ENCODE peak calls at places on chromosomes 11 and 22, in seven cellular contexts. V is GM19239; T is GM23248; U is fibroblast of the conjunctiva; C is NCI-H2081; O is stimulated activated CD4-positive, alpha-beta T cell treated with anti-CD3 and anti-CD28 coated beads, Interleukin-15, amount 100 ng/mL, for 1 hour; M is Kasumi-1. K is an unnamed sample.
A peak's percentile ranks its signal among the peaks of the same experiment; 100 is the strongest.

GRCh38 chr11:84887055-84887629 is 740.0 kb downstream of the DLG2 start:
- DNase-seq in V (no peak), T (peak; percentile 62), U (no peak), C (no peak), O (no peak), M (no peak), K (no peak)

GRCh38 chr11:75450826-75451783 is 18.1 kb upstream of the KLHL35 start:
- DNase-seq in V (no peak), T (no peak), U (no peak), C (no peak), O (no peak), M (peak; percentile 2), K (no peak)

GRCh38 chr11:78205691-78206090 is 17.0 kb downstream of the USP35 start:
- DNase-seq in V (no peak), T (no peak), U (no peak), C (no peak), O (no peak), M (no peak), K (no peak)

GRCh38 chr22:20642668-20643179 is 131.2 kb upstream of the SERPIND1 start:
- DNase-seq in V (no peak), T (no peak), U (no peak), C (no peak), O (no peak), M (no peak), K (no peak)

GRCh38 chr11:108960498-108960897 is 295.6 kb downstream of the DDX10 start:
- DNase-seq in V (no peak), T (peak; percentile 27), U (no peak), C (no peak), O (no peak), M (no peak), K (no peak)

GRCh38 chr11:59102259-59102765 is 4.7 kb upstream of the FAM111B start:
- DNase-seq in V (peak; percentile 32), T (peak; percentile 62), U (peak; percentile 6), C (peak; percentile 0), O (peak; percentile 16), M (peak; percentile 31), K (no peak)

GRCh38 chr11:92651159-92651558 is 318.3 kb upstream of the MTNR1B start:
- DNase-seq in V (no peak), T (no peak), U (no peak), C (no peak), O (no peak), M (no peak), K (no peak)

GRCh38 chr11:60905551-60906113 is 753 bp downstream of the PRPF19 start:
- DNase-seq in V (no peak), T (peak; percentile 70), U (no peak), C (peak; percentile 17), O (no peak), M (no peak), K (no peak)

GRCh38 chr22:17267661-17268330 is 48.6 kb upstream of the ADA2 start:
- DNase-seq in V (no peak), T (no peak), U (no peak), C (no peak), O (no peak), M (no peak), K (no peak)

GRCh38 chr22:50621491-50621880 is 6.5 kb downstream of the ARSA start:
- DNase-seq in V (no peak), T (no peak), U (no peak), C (no peak), O (no peak), M (peak; percentile 88), K (no peak)